ENCODE peak calls at places on chromosomes 2 and 18, in eight cellular contexts. S, H, A, I, Q, D, Z and Y are unnamed samples.

GRCh38 chr18:70663141-70663540 is 374.3 kb downstream of the SOCS6 start:
- DNase-seq in Z (no peak), I (no peak), D (no peak), S (no peak), H (no peak), A (peak), Q (no peak), Y (no peak)

GRCh38 chr2:31386648-31387047 is 27.9 kb downstream of the XDH start:
- DNase-seq in A (no peak), I (no peak), Q (peak), S (peak), Z (no peak), H (no peak), D (no peak), Y (no peak)

GRCh38 chr2:230520875-230521155 is 104.8 kb downstream of the SP100 start:
- DNase-seq in Z (no peak), D (no peak), A (peak), I (no peak), Q (no peak), S (no peak), H (no peak), Y (no peak)

GRCh38 chr18:56615738-56616520 is 22.5 kb downstream of the TXNL1 start:
- DNase-seq in H (no peak), Q (no peak), D (no peak), I (no peak), A (no peak), Z (no peak), S (no peak), Y (no peak)

GRCh38 chr2:104658840-104659591 is 194.9 kb upstream of the POU3F3 start:
- DNase-seq in D (peak), A (no peak), Q (no peak), Z (no peak), S (peak), H (no peak), I (peak), Y (no peak)

GRCh38 chr18:7273301-7273911 is 42.5 kb downstream of the LRRC30 start:
- DNase-seq in H (peak), I (no peak), D (peak), Z (peak), A (peak), Q (peak), S (peak), Y (no peak)

GRCh38 chr2:16821696-16822095 is 156.1 kb upstream of the CYRIA start:
- DNase-seq in Q (no peak), S (no peak), D (no peak), I (no peak), H (no peak), Z (no peak), A (no peak), Y (no peak)

GRCh38 chr2:20562540-20563225 is 88.2 kb downstream of the HS1BP3 start:
- DNase-seq in I (peak), H (no peak), D (peak), S (peak), Z (no peak), A (peak), Q (no peak), Y (no peak)

GRCh38 chr2:217215877-217216276 is 356.0 kb upstream of the TNP1 start:
- DNase-seq in I (no peak), H (no peak), Q (no peak), A (peak), D (no peak), S (no peak), Z (no peak), Y (no peak)

GRCh38 chr2:156918410-156918809 is 339.1 kb upstream of the GALNT5 start:
- DNase-seq in D (no peak), A (no peak), H (peak), I (no peak), S (no peak), Q (no peak), Z (peak), Y (no peak)

GRCh38 chr18:58394607-58395425 is 234.1 kb downstream of the ALPK2 start:
- DNase-seq in Q (no peak), A (peak), S (peak), H (peak), Z (no peak), D (no peak), I (no peak), Y (no peak)

GRCh38 chr2:201939366-201939985 is 94.2 kb upstream of the FZD7 start:
- DNase-seq in Z (no peak), S (peak), I (no peak), A (no peak), Q (no peak), H (no peak), D (no peak), Y (no peak)

GRCh38 chr2:85673736-85674375 is 5.9 kb upstream of the SFTPB start:
- DNase-seq in D (no peak), I (no peak), A (peak), Q (no peak), H (peak), Z (no peak), S (no peak), Y (no peak)

GRCh38 chr2:105460048-105460732 is 61.3 kb upstream of the FHL2 start:
- DNase-seq in Q (no peak), S (no peak), D (no peak), H (peak), I (no peak), Z (no peak), A (peak), Y (no peak)

GRCh38 chr2:138707424-138708074 is 72.6 kb downstream of the NXPH2 start:
- DNase-seq in I (no peak), D (no peak), H (peak), Z (no peak), A (peak), Q (no peak), S (no peak), Y (no peak)

GRCh38 chr18:78635093-78635800 is 344.4 kb upstream of the SALL3 start:
- DNase-seq in D (no peak), Q (no peak), A (no peak), H (no peak), Z (no peak), S (no peak), I (no peak), Y (no peak)

GRCh38 chr2:19944205-19944845 is 42.5 kb upstream of the TTC32 start:
- DNase-seq in A (no peak), Z (no peak), I (no peak), S (peak), D (no peak), Q (no peak), H (no peak), Y (no peak)

GRCh38 chr2:113407446-113408099 is 29.9 kb upstream of the ZNG1B start:
- DNase-seq in Z (no peak), Q (no peak), H (no peak), I (no peak), A (peak), D (no peak), S (no peak), Y (no peak)
- TF ChIP-seq CTCF in Z (no peak), Q (no peak), H (peak), I (no peak), A (peak), D (no peak), S (peak), Y (no peak)

DNA sequence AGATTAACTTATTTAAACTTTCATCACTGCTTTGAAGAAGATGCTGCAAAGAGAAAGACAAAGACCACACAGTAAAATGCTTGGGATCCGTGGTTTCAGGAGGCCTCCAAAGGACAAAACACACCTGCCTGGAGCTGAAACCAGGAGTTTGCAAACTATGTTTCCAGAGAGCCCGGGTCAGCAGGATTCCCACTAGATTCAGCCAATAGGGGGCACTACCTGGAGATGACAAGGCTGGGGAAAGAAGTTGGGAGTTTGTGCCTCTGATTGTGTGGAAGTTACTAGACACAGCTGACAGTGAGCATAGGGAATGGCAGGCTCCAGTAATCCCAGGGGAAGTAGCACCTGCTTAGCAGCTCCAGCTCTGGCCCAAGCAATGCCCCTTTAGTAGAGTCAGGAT is 169.0 kb upstream of the TRIB2 start:
- DNase-seq in I (no peak), Z (no peak), D (no peak), Q (no peak), S (peak), A (no peak), H (no peak), Y (no peak)
- TF ChIP-seq CTCF in I (no peak), Z (no peak), D (no peak), Q (no peak), S (peak), A (peak), H (no peak), Y (no peak)

DNA sequence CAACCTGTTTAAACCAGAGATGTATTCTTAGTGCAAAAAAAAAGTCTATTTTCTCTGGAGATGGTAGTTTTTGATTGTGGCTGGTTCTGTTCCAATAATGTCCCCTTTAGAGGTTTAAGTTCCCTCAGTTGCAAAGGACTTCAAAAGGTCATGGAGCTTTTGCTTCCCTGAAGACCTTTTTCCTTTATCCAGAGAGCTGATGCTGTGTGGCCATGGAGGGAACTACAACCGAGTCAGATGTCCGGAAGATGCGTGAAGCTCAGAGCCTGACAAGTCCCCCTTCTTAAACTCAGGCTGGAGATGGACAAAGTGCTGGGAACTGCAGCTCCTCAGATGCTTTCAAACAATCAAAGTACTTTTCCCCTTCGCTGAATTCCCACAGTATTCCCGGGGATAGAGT is 176.1 kb downstream of the TMEM18 start:
- DNase-seq in A (no peak), Q (no peak), S (peak), D (no peak), I (no peak), Z (no peak), H (no peak), Y (no peak)
- TF ChIP-seq CTCF in A (no peak), Q (no peak), S (peak), D (no peak), I (peak), Z (no peak), H (no peak), Y (no peak)

GRCh38 chr2:235535423-235536130 is 41.7 kb downstream of the AGAP1 start:
- DNase-seq in Z (no peak), S (no peak), Q (no peak), A (no peak), I (no peak), H (no peak), D (no peak), Y (no peak)
- TF ChIP-seq CTCF in Z (no peak), S (no peak), Q (no peak), A (no peak), I (no peak), H (no peak), D (no peak), Y (no peak)

DNA sequence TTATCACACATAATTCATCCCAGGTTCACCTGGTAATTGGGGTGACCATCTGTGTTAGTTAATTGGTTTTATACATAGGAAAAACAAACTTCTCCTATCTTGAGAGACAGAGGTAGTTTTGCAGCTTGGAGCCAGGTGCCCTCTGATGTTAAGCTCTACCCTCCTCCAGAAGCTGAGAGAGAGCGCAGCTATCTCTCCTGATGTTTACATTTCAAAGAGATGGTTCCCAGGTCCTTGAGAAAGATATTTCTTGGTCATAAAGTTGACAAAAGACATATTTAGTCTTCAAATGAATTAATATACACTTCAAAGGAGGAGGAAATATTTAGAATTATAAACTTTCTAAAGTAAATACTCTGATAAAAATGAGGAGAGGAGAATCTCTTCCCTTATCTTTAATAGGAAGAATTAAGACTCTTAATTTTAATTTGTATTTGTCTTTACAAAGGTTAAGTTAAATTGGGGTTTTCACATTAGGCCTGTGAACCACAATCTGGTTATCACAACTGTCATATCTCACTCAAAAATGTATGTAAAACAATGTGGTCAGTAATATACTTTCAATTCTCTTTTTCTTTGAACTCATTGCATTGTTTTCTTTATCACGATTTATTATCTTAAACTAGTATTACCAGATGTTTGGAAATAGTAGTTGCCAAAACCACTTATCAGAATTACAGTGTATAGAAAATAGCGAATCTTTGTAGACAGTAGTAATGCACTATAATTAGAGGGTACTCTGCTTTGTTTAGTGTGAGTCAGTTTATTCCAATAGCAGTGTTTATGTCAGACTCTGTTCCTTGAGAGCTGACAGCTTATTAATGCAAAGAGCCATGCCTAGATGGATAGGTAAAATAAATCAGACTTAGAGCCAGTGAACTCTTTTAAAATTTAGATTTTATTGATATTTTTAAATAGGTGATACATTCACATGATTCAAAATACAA is 26.7 kb downstream of the SERPINB4 start:
- DNase-seq in S (no peak), I (no peak), D (no peak), H (no peak), Q (no peak), Z (no peak), A (no peak), Y (peak)
- TF ChIP-seq CTCF in S (no peak), I (no peak), D (no peak), H (no peak), Q (no peak), Z (no peak), A (no peak), Y (no peak)

GRCh38 chr2:46039543-46040303 is 257.5 kb upstream of the EPAS1 start:
- DNase-seq in H (no peak), S (no peak), Q (no peak), I (no peak), A (no peak), Z (no peak), D (no peak), Y (no peak)

GRCh38 chr2:46041434-46041833 is 255.8 kb upstream of the EPAS1 start:
- DNase-seq in I (no peak), D (no peak), Z (no peak), Q (no peak), A (no peak), H (peak), S (no peak), Y (no peak)

GRCh38 chr2:46040563-46041155 is 256.5 kb upstream of the EPAS1 start:
- DNase-seq in Q (no peak), D (no peak), S (no peak), I (no peak), A (no peak), Z (no peak), H (no peak), Y (no peak)

GRCh38 chr2:46042711-46043110 is 254.5 kb upstream of the EPAS1 start:
- DNase-seq in H (no peak), Z (no peak), A (no peak), S (no peak), Q (no peak), D (no peak), I (no peak), Y (no peak)

DNA sequence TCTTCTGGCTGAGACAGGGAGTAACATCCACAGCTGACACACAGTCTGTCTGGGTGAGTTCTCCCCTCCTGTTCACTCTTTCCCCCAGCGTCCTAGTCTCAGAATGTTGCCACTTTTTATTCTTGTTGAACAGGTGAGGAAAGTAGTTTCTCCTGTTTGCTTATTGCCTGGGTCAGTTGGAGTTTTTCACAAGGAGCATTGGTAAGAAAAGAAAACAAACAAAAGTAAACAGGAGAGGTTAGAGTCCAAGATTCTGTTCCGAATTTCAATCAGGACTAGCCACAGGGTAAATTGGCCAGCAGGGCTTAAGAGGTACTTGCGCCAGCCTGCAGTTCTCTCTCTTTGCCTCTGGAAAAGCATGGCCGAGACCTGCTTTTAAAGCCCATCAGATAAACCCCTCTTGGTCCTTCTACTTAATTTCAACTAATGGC is 255.0 kb upstream of the EPAS1 start:
- DNase-seq in A (no peak), D (no peak), H (no peak), I (no peak), Z (no peak), Q (no peak), S (no peak), Y (no peak)
- TF ChIP-seq CTCF in A (no peak), D (no peak), H (no peak), I (no peak), Z (no peak), Q (no peak), S (peak), Y (no peak)

DNA sequence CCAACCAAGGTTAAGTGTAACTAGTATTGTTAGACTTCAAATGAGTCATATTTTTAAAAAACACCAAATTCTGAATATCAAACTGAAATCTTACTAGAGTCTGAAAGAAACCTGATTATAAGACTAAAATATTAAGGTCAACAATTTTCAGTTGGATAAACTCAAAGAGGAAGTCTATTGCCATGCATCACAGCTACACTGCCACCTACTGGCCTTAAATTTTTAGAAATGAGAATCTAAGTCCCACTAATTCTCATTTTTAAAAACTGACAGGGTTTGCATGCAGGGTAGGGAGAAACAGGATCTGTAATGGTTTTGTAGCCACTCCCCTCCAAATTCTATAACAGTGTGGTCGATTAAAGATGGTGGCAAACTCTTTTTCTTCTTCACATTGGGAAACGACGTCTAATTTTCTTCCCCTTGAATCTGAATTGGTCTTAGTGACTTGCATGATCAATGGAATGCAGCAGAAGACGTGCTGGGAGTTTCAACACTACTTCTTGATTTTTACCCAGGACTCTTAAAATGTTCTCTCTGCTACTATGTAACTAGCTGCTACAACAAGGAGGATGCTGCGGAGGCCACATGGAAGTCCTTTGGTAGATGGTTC is 176.1 kb upstream of the SESTD1 start:
- DNase-seq in Z (no peak), D (no peak), I (no peak), H (peak), A (peak), S (no peak), Q (no peak), Y (peak)
- TF ChIP-seq CTCF in Z (peak), D (peak), I (peak), H (peak), A (peak), S (peak), Q (peak), Y (peak)

GRCh38 chr2:46329340-46329739 is 32.1 kb downstream of the EPAS1 start:
- DNase-seq in Q (no peak), A (no peak), I (no peak), Z (no peak), S (no peak), D (no peak), H (no peak), Y (no peak)

GRCh38 chr2:46328316-46328715 is 31.1 kb downstream of the EPAS1 start:
- DNase-seq in A (no peak), Q (no peak), S (no peak), I (no peak), D (no peak), H (no peak), Z (no peak), Y (no peak)

GRCh38 chr2:46326231-46326980 is 29.2 kb downstream of the EPAS1 start:
- DNase-seq in Q (no peak), Z (no peak), D (no peak), A (peak), I (no peak), S (peak), H (peak), Y (no peak)

GRCh38 chr2:46325178-46325928 is 28.1 kb downstream of the EPAS1 start:
- DNase-seq in S (no peak), H (no peak), I (no peak), Q (no peak), D (no peak), Z (peak), A (peak), Y (no peak)

GRCh38 chr2:46327627-46328026 is 30.4 kb downstream of the EPAS1 start:
- DNase-seq in I (no peak), H (no peak), S (peak), Q (no peak), Z (no peak), A (no peak), D (no peak), Y (no peak)
- TF ChIP-seq CTCF in I (no peak), H (no peak), S (peak), Q (no peak), Z (no peak), A (peak), D (no peak), Y (peak)

DNA sequence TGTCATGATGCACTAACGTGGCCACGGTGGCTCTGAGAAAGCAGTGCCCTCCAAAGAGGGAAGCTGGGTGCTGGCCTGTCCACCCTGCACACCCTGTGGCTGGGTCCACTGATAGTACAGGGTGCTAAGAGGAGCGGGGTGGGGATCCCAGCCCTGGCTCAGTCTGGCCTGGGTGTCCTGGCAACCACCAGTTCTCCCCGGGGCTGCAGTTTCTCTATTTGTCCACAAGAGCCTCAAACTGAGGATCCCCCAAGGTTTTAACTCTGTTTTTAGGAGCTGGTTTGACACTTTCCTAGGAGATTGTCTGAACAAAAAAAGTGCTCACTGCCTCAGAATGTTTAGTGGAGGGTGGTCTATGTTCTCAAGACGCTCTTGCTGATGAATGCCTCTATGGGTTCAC is 29.0 kb downstream of the EDAR start:
- DNase-seq in D (no peak), Q (no peak), H (no peak), I (no peak), A (no peak), S (no peak), Z (no peak), Y (no peak)
- TF ChIP-seq CTCF in D (no peak), Q (no peak), H (no peak), I (no peak), A (no peak), S (peak), Z (no peak), Y (no peak)